ENCODE peak calls at places on chromosomes 12 and 14, in eight cellular contexts. P is fibroblast of lung; V is stimulated activated CD4-positive, alpha-beta T cell treated with anti-CD3 and anti-CD28 coated beads, TNF-alpha, amount 100 ng/mL, for 1 hour; X is uterus; N is stimulated activated CD8-positive, alpha-beta memory T cell treated with anti-CD3 and anti-CD28 coated beads, Interleukin-4, amount 100 ng/mL, for 48 hours; J is T-helper 9 cell; Q is kidney tubule cell; O is GM03348. L is an unnamed sample.
A peak's percentile ranks its signal among the peaks of the same experiment; 100 is the strongest.

GRCh38 chr12:10965511-10965910 is 21.2 kb downstream of the TAS2R50 start:
- DNase-seq in P (no peak), V (no peak), X (no peak), N (no peak), J (no peak), Q (no peak), O (no peak), L (no peak)

GRCh38 chr12:20415013-20415412 is 46.7 kb downstream of the PDE3A start:
- DNase-seq in P (peak; percentile 60), V (no peak), X (no peak), N (no peak), J (no peak), Q (no peak), O (peak; percentile 5), L (no peak)

GRCh38 chr12:13390381-13390856 is 193.9 kb downstream of the EMP1 start:
- DNase-seq in P (peak; percentile 61), V (no peak), X (peak; percentile 83), N (no peak), J (no peak), Q (peak; percentile 96), O (peak; percentile 62), L (peak; percentile 8)

GRCh38 chr14:73260574-73260973 is 23.3 kb downstream of the PAPLN start:
- DNase-seq in P (no peak), V (no peak), X (no peak), N (no peak), J (no peak), Q (no peak), O (no peak), L (no peak)

GRCh38 chr14:23436327-23437141 is 1.1 kb upstream of the MYH7 start:
- DNase-seq in P (no peak), V (no peak), X (no peak), N (no peak), J (no peak), Q (peak; percentile 44), O (no peak), L (no peak)

GRCh38 chr12:106392746-106393145 is 35.2 kb downstream of the POLR3B start:
- DNase-seq in P (no peak), V (no peak), X (no peak), N (no peak), J (no peak), Q (no peak), O (no peak), L (no peak)

GRCh38 chr12:45268672-45269406 is 52.9 kb downstream of the ANO6 start:
- DNase-seq in P (peak; percentile 82), V (no peak), X (peak; percentile 76), N (no peak), J (no peak), Q (peak; percentile 94), O (peak; percentile 72), L (peak; percentile 4)

GRCh38 chr12:127761880-127762279 is 505.1 kb upstream of the TMEM132C start:
- DNase-seq in P (no peak), V (no peak), X (no peak), N (no peak), J (no peak), Q (no peak), O (no peak), L (no peak)

GRCh38 chr12:65155784-65156183 is 13.6 kb upstream of the LEMD3 start:
- DNase-seq in P (no peak), V (no peak), X (no peak), N (peak; percentile 28), J (no peak), Q (no peak), O (no peak), L (no peak)

GRCh38 chr12:109554761-109555160 is 18.5 kb downstream of the MMAB start:
- DNase-seq in P (no peak), V (no peak), X (no peak), N (no peak), J (no peak), Q (no peak), O (no peak), L (no peak)

GRCh38 chr12:16335838-16336237 is 11.6 kb upstream of the MGST1 start:
- DNase-seq in P (no peak), V (no peak), X (no peak), N (no peak), J (no peak), Q (no peak), O (no peak), L (no peak)

GRCh38 chr12:113896194-113896593 is 69.9 kb downstream of the RBM19 start:
- DNase-seq in P (no peak), V (no peak), X (no peak), N (no peak), J (no peak), Q (no peak), O (no peak), L (no peak)

GRCh38 chr12:120939954-120940353 is 35.8 kb upstream of the SPPL3 start:
- DNase-seq in P (no peak), V (no peak), X (no peak), N (no peak), J (no peak), Q (no peak), O (no peak), L (no peak)

GRCh38 chr12:111298583-111299436 is 70.1 kb downstream of the PHETA1 start:
- DNase-seq in P (peak; percentile 48), V (no peak), X (no peak), N (peak; percentile 73), J (peak; percentile 27), Q (peak; percentile 44), O (peak; percentile 87), L (no peak)

GRCh38 chr12:55973598-55974307 is at the start of gene RAB5B:
- DNase-seq in P (peak; percentile 100), V (peak; percentile 94), X (peak; percentile 99), N (peak; percentile 97), J (peak; percentile 91), Q (peak; percentile 100), O (peak; percentile 96), L (peak; percentile 99)

GRCh38 chr14:77882098-77882497 is 82.2 kb downstream of the ADCK1 start:
- DNase-seq in P (no peak), V (no peak), X (no peak), N (no peak), J (no peak), Q (peak; percentile 32), O (no peak), L (peak; percentile 73)

GRCh38 chr14:84208451-84208850 is 1321.5 kb upstream of the FLRT2 start:
- DNase-seq in P (no peak), V (no peak), X (no peak), N (no peak), J (no peak), Q (no peak), O (no peak), L (no peak)

GRCh38 chr12:29634057-29634456 is 136.6 kb upstream of the OVCH1 start:
- DNase-seq in P (peak; percentile 33), V (no peak), X (no peak), N (no peak), J (no peak), Q (no peak), O (no peak), L (no peak)

GRCh38 chr12:45468751-45469615 is 253.1 kb downstream of the ANO6 start:
- DNase-seq in P (no peak), V (no peak), X (no peak), N (no peak), J (no peak), Q (no peak), O (no peak), L (no peak)

GRCh38 chr12:106030210-106031175 is 108.3 kb downstream of the NUAK1 start:
- DNase-seq in P (peak; percentile 65), V (no peak), X (peak; percentile 19), N (no peak), J (no peak), Q (peak; percentile 87), O (peak; percentile 87), L (no peak)

GRCh38 chr12:80509781-80510556 is 65.9 kb downstream of the PTPRQ start:
- DNase-seq in P (peak; percentile 51), V (no peak), X (no peak), N (no peak), J (no peak), Q (no peak), O (peak; percentile 22), L (no peak)

GRCh38 chr12:119486599-119487154 is 106.9 kb upstream of the TMEM233 start:
- DNase-seq in P (no peak), V (no peak), X (no peak), N (no peak), J (no peak), Q (no peak), O (no peak), L (peak; percentile 78)

GRCh38 chr12:45214739-45215418 is 1.0 kb upstream of the ANO6 start:
- DNase-seq in P (peak; percentile 68), V (no peak), X (peak; percentile 18), N (no peak), J (no peak), Q (peak; percentile 39), O (no peak), L (no peak)

GRCh38 chr12:116559330-116560080 is at the start of gene MAP1LC3B2:
- DNase-seq in P (peak; percentile 84), V (peak; percentile 35), X (no peak), N (peak; percentile 80), J (peak; percentile 57), Q (peak; percentile 84), O (peak; percentile 56), L (no peak)

GRCh38 chr12:69284131-69284530 is 44.8 kb downstream of the CPSF6 start:
- DNase-seq in P (peak; percentile 77), V (no peak), X (peak; percentile 72), N (peak; percentile 54), J (peak; percentile 10), Q (peak; percentile 80), O (peak; percentile 77), L (peak; percentile 2)